ENCODE peak calls at places on chromosomes 2 and 18, in five cellular contexts. W is Calu3, E is tibial nerve, G is A549, X is AG09319. Y is an unnamed sample.

GRCh38 chr2:108612153-108612513 is 77.9 kb downstream of the LIMS1 start:
- DNase-seq in W (no peak), E (no peak), G (no peak), X (no peak), Y (peak; percentile 74)

GRCh38 chr2:9858730-9859068 is 15.4 kb downstream of the TAF1B start:
- DNase-seq in W (no peak), E (no peak), G (no peak), X (no peak), Y (no peak)

GRCh38 chr2:57602738-57603137 is 443.9 kb upstream of the VRK2 start:
- DNase-seq in W (no peak), E (no peak), G (no peak), X (no peak), Y (no peak)

GRCh38 chr2:201643216-201643651 is at the start of gene TMEM237:
- DNase-seq in W (peak; percentile 50), E (peak; percentile 29), G (peak; percentile 28), X (no peak), Y (peak; percentile 69)

GRCh38 chr2:106970471-106971261 is 84.7 kb upstream of the ST6GAL2 start:
- DNase-seq in W (no peak), E (no peak), G (peak; percentile 10), X (no peak), Y (no peak)

GRCh38 chr2:111037136-111037535 is 83.6 kb upstream of the BCL2L11 start:
- DNase-seq in W (no peak), E (no peak), G (no peak), X (no peak), Y (no peak)

GRCh38 chr18:68234676-68235075 is 480.2 kb downstream of the TMX3 start:
- DNase-seq in W (no peak), E (no peak), G (no peak), X (no peak), Y (no peak)

GRCh38 chr18:63882333-63883141 is 5.0 kb upstream of the SERPINB2 start:
- DNase-seq in W (peak; percentile 88), E (no peak), G (no peak), X (no peak), Y (no peak)

GRCh38 chr2:235493775-235494715 is at the start of gene AGAP1:
- DNase-seq in W (peak; percentile 95), E (peak; percentile 73), G (peak; percentile 70), X (peak; percentile 72), Y (peak; percentile 13)

GRCh38 chr2:197322729-197323720 is 12.4 kb upstream of the ANKRD44 start:
- DNase-seq in W (no peak), E (no peak), G (no peak), X (no peak), Y (peak; percentile 37)

GRCh38 chr2:104860141-104860790 is 6.4 kb downstream of the POU3F3 start:
- DNase-seq in W (no peak), E (no peak), G (no peak), X (no peak), Y (no peak)

GRCh38 chr2:42067521-42067920 is 19.7 kb downstream of the PKDCC start:
- DNase-seq in W (no peak), E (no peak), G (no peak), X (no peak), Y (no peak)

GRCh38 chr2:227815066-227815465 is 1.4 kb downstream of the CCL20 start:
- DNase-seq in W (no peak), E (no peak), G (no peak), X (no peak), Y (no peak)

GRCh38 chr2:174683392-174683759 is 80.9 kb downstream of the CHRNA1 start:
- DNase-seq in W (no peak), E (no peak), G (peak; percentile 50), X (no peak), Y (peak; percentile 40)

GRCh38 chr18:10230072-10230471 is 224.4 kb upstream of the APCDD1 start:
- DNase-seq in W (no peak), E (no peak), G (no peak), X (peak; percentile 16), Y (peak; percentile 27)

GRCh38 chr2:28622101-28622499 is 126.2 kb downstream of the PLB1 start:
- DNase-seq in W (no peak), E (no peak), G (no peak), X (no peak), Y (no peak)

GRCh38 chr18:43170586-43170985 is 55.1 kb upstream of the RIT2 start:
- DNase-seq in W (no peak), E (no peak), G (no peak), X (no peak), Y (peak; percentile 1)

GRCh38 chr2:220811952-220812570 is 760.0 kb downstream of the EPHA4 start:
- DNase-seq in W (no peak), E (no peak), G (no peak), X (no peak), Y (no peak)

GRCh38 chr2:45578056-45578843 is 32.8 kb downstream of the SRBD1 start:
- DNase-seq in W (no peak), E (no peak), G (peak; percentile 15), X (no peak), Y (peak; percentile 46)

GRCh38 chr2:112494839-112495238 is 12.9 kb downstream of the TTL start:
- DNase-seq in W (no peak), E (no peak), G (no peak), X (no peak), Y (no peak)

GRCh38 chr18:75857558-75857957 is 430.1 kb upstream of the SMIM21 start:
- DNase-seq in W (no peak), E (no peak), G (no peak), X (no peak), Y (no peak)

DNA sequence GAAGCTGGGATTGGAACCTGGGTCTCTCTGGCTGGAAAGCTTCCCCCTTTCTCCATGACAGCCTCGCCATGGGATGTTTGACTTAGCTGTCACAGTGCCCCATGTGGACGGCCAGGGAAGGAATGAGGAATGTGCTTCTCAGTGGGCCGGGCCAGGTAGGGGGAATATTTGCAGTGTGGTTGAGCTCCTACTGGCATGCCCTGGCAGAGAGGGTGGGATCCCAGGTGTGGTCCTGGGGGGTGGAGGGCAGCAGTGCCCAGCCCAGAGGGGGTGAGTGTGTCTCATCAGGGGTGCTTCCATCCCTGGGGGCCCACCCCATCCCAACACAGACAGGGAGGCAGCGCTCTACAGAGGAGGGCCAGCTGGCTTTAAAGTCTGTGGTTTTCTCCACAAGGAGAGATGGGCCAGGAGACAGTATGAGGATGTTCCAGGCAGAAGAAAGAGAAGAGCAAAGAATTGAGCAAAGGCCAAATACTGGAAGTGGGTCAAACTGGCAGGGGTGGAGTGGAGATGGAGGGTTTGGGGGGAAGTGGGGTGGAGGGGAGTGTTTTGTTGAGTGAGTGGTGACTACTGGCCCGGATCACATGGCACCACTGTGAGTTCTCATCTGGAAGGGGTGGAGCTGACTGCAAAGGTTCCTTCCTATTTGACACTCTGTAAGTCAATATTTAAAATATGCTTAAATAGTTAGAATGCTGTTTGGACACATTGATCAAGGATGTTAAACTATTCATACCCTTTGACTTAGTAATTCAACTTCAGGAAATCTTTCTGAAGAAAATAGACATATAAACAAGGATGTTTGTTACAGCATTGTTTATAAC is 94.0 kb downstream of the MYCN start:
- DNase-seq in W (peak; percentile 40), E (no peak), G (peak; percentile 35), X (no peak), Y (no peak)
- TF ChIP-seq CTCF in W (no peak), E (no peak), G (no peak), X (no peak), Y (no peak)

DNA sequence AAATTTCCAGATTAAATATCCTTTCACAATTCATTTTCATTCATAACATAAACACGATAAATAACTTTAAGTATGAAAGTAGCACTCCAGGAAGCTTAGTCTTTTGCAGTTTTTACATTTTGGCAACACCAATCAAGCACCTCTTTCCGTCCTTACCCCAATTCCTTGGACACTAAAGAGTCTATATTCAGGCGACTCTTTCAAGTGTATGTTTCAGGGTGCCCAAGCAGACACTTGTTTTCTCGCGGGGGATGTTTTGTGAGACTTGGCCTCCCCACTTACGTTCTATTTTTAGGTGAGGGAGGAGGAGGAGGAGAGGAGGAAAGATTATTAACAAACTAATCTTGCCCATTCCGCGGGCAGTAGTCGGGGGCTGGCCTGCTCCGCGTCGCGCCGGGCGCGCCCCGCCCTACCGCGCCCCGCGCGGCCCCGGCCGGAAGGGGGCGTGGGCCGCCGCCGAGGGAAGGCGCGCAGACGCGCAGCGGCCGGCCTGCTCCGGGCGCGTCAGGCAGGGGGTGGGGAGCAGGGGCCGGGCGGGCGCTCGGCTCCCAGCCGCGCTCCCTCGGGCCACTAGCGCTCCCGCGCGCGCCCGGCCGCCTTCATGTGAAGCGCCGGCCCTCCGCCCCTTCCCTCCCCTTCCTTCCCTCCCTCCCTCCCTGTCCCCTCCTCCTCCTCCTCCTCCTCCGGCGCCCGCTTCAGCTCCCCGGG is at the start of gene ITPRID2:
- DNase-seq in W (peak; percentile 92), E (peak; percentile 74), G (peak; percentile 69), X (peak; percentile 83), Y (peak; percentile 73)
- TF ChIP-seq CTCF in W (peak; percentile 28), E (peak; percentile 70), G (no peak), X (no peak), Y (no peak)

DNA sequence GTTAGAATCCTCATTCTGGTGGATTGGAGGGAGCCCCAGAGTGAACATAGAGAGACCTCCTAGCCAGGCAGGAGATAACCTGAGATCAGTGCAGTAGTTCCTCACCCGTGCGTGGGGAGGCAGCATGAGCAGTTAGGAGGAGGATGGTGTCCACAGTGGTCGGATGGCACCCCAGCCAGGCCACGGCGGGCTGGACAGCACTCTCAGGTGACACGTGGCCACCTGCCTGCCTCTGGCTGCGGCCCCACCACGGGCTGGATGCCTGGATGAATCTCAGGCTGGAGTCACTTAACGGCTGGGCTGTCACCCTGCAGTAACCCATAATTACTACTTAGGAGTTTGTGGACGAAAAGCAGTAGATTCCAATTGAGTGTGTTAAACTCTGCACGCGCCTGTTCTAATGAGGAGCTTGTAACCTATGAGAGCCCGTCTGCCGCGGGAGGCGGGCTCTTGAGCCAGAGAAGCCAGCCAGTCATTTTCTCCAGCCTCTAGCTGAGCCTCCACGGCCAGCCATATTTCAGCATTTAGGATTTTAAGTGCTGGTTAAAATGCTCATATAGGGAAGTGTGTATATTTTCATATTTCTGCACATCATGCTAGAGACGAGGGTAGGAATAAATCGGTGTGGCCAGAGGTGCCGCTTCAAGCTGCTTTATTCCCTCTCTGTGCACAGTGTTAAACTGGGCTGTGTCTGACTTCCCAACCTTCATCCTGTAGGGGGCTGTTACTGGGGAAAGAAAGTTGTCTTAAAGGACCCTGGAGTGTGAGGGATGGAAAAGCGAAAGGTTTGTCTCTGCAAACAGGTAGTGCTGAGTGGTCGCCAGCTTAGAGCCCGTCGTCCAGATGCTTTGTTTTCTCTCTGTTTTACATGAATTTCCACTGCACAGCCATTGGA is 144.0 kb downstream of the GLI2 start:
- DNase-seq in W (no peak), E (no peak), G (no peak), X (no peak), Y (no peak)
- TF ChIP-seq CTCF in W (no peak), E (no peak), G (no peak), X (no peak), Y (no peak)

DNA sequence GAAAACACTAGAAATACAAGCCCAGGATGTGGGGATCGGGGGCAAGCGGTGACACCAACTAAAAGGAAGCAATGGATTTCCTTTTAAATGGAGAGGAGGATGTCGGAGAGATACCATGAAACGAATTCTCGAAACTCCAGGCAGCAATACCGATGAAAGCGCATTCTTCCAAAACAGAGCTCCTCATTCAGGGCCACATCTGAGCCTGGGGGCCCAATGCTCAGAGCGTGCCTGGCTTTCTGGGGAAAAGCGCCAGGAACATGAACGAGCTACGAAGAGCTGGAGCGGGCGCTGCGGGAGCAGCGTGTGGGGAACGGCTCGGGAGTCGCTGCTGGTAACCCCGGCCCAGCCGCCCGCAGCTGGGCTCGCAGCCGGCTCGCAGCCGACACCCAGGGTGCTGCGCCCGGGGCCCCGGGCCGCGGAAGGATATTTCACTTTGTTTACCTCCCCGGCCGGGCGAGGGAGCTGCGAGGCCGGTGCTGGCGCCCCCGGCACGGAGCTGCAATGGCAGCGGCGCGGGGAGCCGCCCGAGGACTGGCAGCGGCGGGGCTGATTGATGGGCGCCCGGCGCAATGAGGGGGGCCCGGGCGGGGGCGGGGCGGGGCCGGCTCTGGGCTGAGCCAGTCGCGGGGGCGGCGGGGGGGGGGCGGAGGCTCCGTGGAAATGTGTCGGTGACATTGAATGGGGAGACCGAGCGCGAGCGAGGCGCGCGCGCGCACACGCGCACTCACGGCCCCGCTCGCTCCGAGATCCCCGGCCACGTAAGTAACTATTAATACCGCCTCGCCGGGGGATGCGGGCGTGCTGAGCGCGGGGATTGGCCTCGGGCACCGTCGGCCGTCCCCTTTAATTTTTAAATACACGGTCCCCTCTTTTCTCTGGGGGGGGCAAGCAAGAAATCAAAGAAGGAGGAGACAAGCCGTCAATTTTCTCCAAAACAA is at the start of gene TRIB2:
- DNase-seq in W (peak; percentile 82), E (peak; percentile 82), G (peak; percentile 41), X (peak; percentile 73), Y (peak; percentile 87)
- TF ChIP-seq CTCF in W (no peak), E (no peak), G (no peak), X (no peak), Y (peak; percentile 22)